ENCODE peak calls at places on chromosome 10, in six cellular contexts. One of them, this sample, is unnamed.

GRCh38 chr10:70335246-70335613 is 47.2 kb downstream of the LRRC20 start:
- DNase-seq in H4: no peak
- DNase-seq in T-cell: no peak
- DNase-seq in GM12891: no peak
- DNase-seq in left ventricle myocardium superior: peak; percentile 73
- DNase-seq in activated CD4-positive, alpha-beta T cell treated with anti-CD3 and anti-CD28 coated beads, Interleukin-2, amount 50 U/mL, for 1 hour: no peak
- DNase-seq in this sample: no peak

GRCh38 chr10:97333601-97334369 is 744 bp downstream of the FRAT2 start:
- DNase-seq in activated CD4-positive, alpha-beta T cell treated with anti-CD3 and anti-CD28 coated beads, Interleukin-2, amount 50 U/mL, for 1 hour: no peak
- DNase-seq in T-cell: peak; percentile 24
- DNase-seq in H4: no peak
- DNase-seq in left ventricle myocardium superior: peak; percentile 72
- DNase-seq in GM12891: peak; percentile 51
- DNase-seq in this sample: peak; percentile 63

GRCh38 chr10:79007037-79007842 is 61.5 kb upstream of the ZMIZ1 start:
- DNase-seq in GM12891: no peak
- DNase-seq in H4: no peak
- DNase-seq in left ventricle myocardium superior: peak; percentile 33
- DNase-seq in T-cell: no peak
- DNase-seq in activated CD4-positive, alpha-beta T cell treated with anti-CD3 and anti-CD28 coated beads, Interleukin-2, amount 50 U/mL, for 1 hour: no peak
- DNase-seq in this sample: no peak

GRCh38 chr10:113605207-113605606 is 52.4 kb downstream of the HABP2 start:
- DNase-seq in T-cell: no peak
- DNase-seq in H4: no peak
- DNase-seq in left ventricle myocardium superior: no peak
- DNase-seq in activated CD4-positive, alpha-beta T cell treated with anti-CD3 and anti-CD28 coated beads, Interleukin-2, amount 50 U/mL, for 1 hour: no peak
- DNase-seq in GM12891: no peak
- DNase-seq in this sample: no peak

GRCh38 chr10:104028146-104028545 is 57.5 kb downstream of the COL17A1 start:
- DNase-seq in H4: no peak
- DNase-seq in GM12891: no peak
- DNase-seq in activated CD4-positive, alpha-beta T cell treated with anti-CD3 and anti-CD28 coated beads, Interleukin-2, amount 50 U/mL, for 1 hour: no peak
- DNase-seq in T-cell: peak; percentile 12
- DNase-seq in left ventricle myocardium superior: no peak
- DNase-seq in this sample: no peak

GRCh38 chr10:47214520-47214919 is 85.5 kb upstream of the GDF10 start:
- DNase-seq in activated CD4-positive, alpha-beta T cell treated with anti-CD3 and anti-CD28 coated beads, Interleukin-2, amount 50 U/mL, for 1 hour: no peak
- DNase-seq in H4: peak; percentile 27
- DNase-seq in left ventricle myocardium superior: no peak
- DNase-seq in T-cell: no peak
- DNase-seq in GM12891: no peak
- DNase-seq in this sample: no peak

GRCh38 chr10:132375116-132375794 is 21.7 kb upstream of the PWWP2B start:
- DNase-seq in activated CD4-positive, alpha-beta T cell treated with anti-CD3 and anti-CD28 coated beads, Interleukin-2, amount 50 U/mL, for 1 hour: no peak
- DNase-seq in H4: no peak
- DNase-seq in T-cell: no peak
- DNase-seq in left ventricle myocardium superior: no peak
- DNase-seq in GM12891: no peak
- DNase-seq in this sample: no peak

GRCh38 chr10:33229944-33230267 is 104.6 kb downstream of the NRP1 start:
- DNase-seq in H4: no peak
- DNase-seq in left ventricle myocardium superior: no peak
- DNase-seq in activated CD4-positive, alpha-beta T cell treated with anti-CD3 and anti-CD28 coated beads, Interleukin-2, amount 50 U/mL, for 1 hour: no peak
- DNase-seq in T-cell: no peak
- DNase-seq in GM12891: no peak
- DNase-seq in this sample: no peak

GRCh38 chr10:132691711-132692153 is 94.2 kb downstream of the NKX6-2 start:
- DNase-seq in left ventricle myocardium superior: peak; percentile 17
- DNase-seq in T-cell: no peak
- DNase-seq in GM12891: no peak
- DNase-seq in H4: no peak
- DNase-seq in activated CD4-positive, alpha-beta T cell treated with anti-CD3 and anti-CD28 coated beads, Interleukin-2, amount 50 U/mL, for 1 hour: no peak
- DNase-seq in this sample: no peak

GRCh38 chr10:61140765-61141392 is 196.9 kb upstream of the RHOBTB1 start:
- DNase-seq in T-cell: no peak
- DNase-seq in H4: peak; percentile 69
- DNase-seq in activated CD4-positive, alpha-beta T cell treated with anti-CD3 and anti-CD28 coated beads, Interleukin-2, amount 50 U/mL, for 1 hour: no peak
- DNase-seq in left ventricle myocardium superior: no peak
- DNase-seq in GM12891: no peak
- DNase-seq in this sample: no peak

GRCh38 chr10:117007080-117007479 is 2.1 kb upstream of the SHTN1 start:
- DNase-seq in T-cell: no peak
- DNase-seq in GM12891: no peak
- DNase-seq in activated CD4-positive, alpha-beta T cell treated with anti-CD3 and anti-CD28 coated beads, Interleukin-2, amount 50 U/mL, for 1 hour: no peak
- DNase-seq in H4: peak; percentile 61
- DNase-seq in left ventricle myocardium superior: no peak
- DNase-seq in this sample: no peak

GRCh38 chr10:53765311-53765710 is 992.7 kb upstream of the MBL2 start:
- DNase-seq in GM12891: no peak
- DNase-seq in T-cell: no peak
- DNase-seq in left ventricle myocardium superior: no peak
- DNase-seq in H4: peak; percentile 67
- DNase-seq in activated CD4-positive, alpha-beta T cell treated with anti-CD3 and anti-CD28 coated beads, Interleukin-2, amount 50 U/mL, for 1 hour: no peak
- DNase-seq in this sample: no peak

GRCh38 chr10:100654835-100655759 is 90.3 kb upstream of the PAX2 start:
- DNase-seq in GM12891: no peak
- DNase-seq in left ventricle myocardium superior: no peak
- DNase-seq in H4: no peak
- DNase-seq in activated CD4-positive, alpha-beta T cell treated with anti-CD3 and anti-CD28 coated beads, Interleukin-2, amount 50 U/mL, for 1 hour: peak; percentile 10
- DNase-seq in T-cell: peak; percentile 18
- DNase-seq in this sample: peak; percentile 47

GRCh38 chr10:103493911-103494877 is 689 bp downstream of the NEURL1 start:
- DNase-seq in activated CD4-positive, alpha-beta T cell treated with anti-CD3 and anti-CD28 coated beads, Interleukin-2, amount 50 U/mL, for 1 hour: peak; percentile 8
- DNase-seq in GM12891: peak; percentile 45
- DNase-seq in H4: no peak
- DNase-seq in left ventricle myocardium superior: peak; percentile 34
- DNase-seq in T-cell: peak; percentile 13
- DNase-seq in this sample: peak; percentile 55

GRCh38 chr10:110006358-110007170 is 1.2 kb upstream of the ADD3 start:
- DNase-seq in GM12891: no peak
- DNase-seq in T-cell: no peak
- DNase-seq in activated CD4-positive, alpha-beta T cell treated with anti-CD3 and anti-CD28 coated beads, Interleukin-2, amount 50 U/mL, for 1 hour: peak; percentile 10
- DNase-seq in H4: no peak
- DNase-seq in left ventricle myocardium superior: peak; percentile 68
- DNase-seq in this sample: no peak

GRCh38 chr10:100882681-100883321 is 30.0 kb upstream of the SLF2 start:
- DNase-seq in GM12891: no peak
- DNase-seq in left ventricle myocardium superior: peak; percentile 48
- DNase-seq in T-cell: no peak
- DNase-seq in H4: no peak
- DNase-seq in activated CD4-positive, alpha-beta T cell treated with anti-CD3 and anti-CD28 coated beads, Interleukin-2, amount 50 U/mL, for 1 hour: no peak
- DNase-seq in this sample: no peak

GRCh38 chr10:124678566-124679240 is 65.5 kb downstream of the FAM53B start:
- DNase-seq in T-cell: peak; percentile 59
- DNase-seq in left ventricle myocardium superior: peak; percentile 35
- DNase-seq in H4: no peak
- DNase-seq in activated CD4-positive, alpha-beta T cell treated with anti-CD3 and anti-CD28 coated beads, Interleukin-2, amount 50 U/mL, for 1 hour: peak; percentile 45
- DNase-seq in GM12891: no peak
- DNase-seq in this sample: no peak

GRCh38 chr10:68364101-68364886 is 31.6 kb upstream of the PBLD start:
- DNase-seq in activated CD4-positive, alpha-beta T cell treated with anti-CD3 and anti-CD28 coated beads, Interleukin-2, amount 50 U/mL, for 1 hour: no peak
- DNase-seq in T-cell: no peak
- DNase-seq in left ventricle myocardium superior: no peak
- DNase-seq in GM12891: no peak
- DNase-seq in H4: no peak
- DNase-seq in this sample: no peak

GRCh38 chr10:48603421-48604038 is 1.3 kb downstream of the ARHGAP22 start:
- DNase-seq in GM12891: no peak
- DNase-seq in H4: no peak
- DNase-seq in left ventricle myocardium superior: no peak
- DNase-seq in T-cell: no peak
- DNase-seq in activated CD4-positive, alpha-beta T cell treated with anti-CD3 and anti-CD28 coated beads, Interleukin-2, amount 50 U/mL, for 1 hour: no peak
- DNase-seq in this sample: no peak

GRCh38 chr10:86862786-86863185 is 94.6 kb downstream of the MMRN2 start:
- DNase-seq in H4: no peak
- DNase-seq in GM12891: no peak
- DNase-seq in left ventricle myocardium superior: no peak
- DNase-seq in activated CD4-positive, alpha-beta T cell treated with anti-CD3 and anti-CD28 coated beads, Interleukin-2, amount 50 U/mL, for 1 hour: no peak
- DNase-seq in T-cell: no peak
- DNase-seq in this sample: no peak

GRCh38 chr10:102586858-102587257 is 57.4 kb upstream of the TRIM8 start:
- DNase-seq in activated CD4-positive, alpha-beta T cell treated with anti-CD3 and anti-CD28 coated beads, Interleukin-2, amount 50 U/mL, for 1 hour: no peak
- DNase-seq in T-cell: no peak
- DNase-seq in GM12891: no peak
- DNase-seq in H4: no peak
- DNase-seq in left ventricle myocardium superior: no peak
- DNase-seq in this sample: no peak

GRCh38 chr10:33032354-33033254 is 74.6 kb upstream of the ITGB1 start:
- DNase-seq in T-cell: no peak
- DNase-seq in GM12891: no peak
- DNase-seq in activated CD4-positive, alpha-beta T cell treated with anti-CD3 and anti-CD28 coated beads, Interleukin-2, amount 50 U/mL, for 1 hour: no peak
- DNase-seq in H4: no peak
- DNase-seq in left ventricle myocardium superior: no peak
- DNase-seq in this sample: no peak

GRCh38 chr10:61882621-61883375 is 18.7 kb upstream of the ARID5B start:
- DNase-seq in H4: no peak
- DNase-seq in activated CD4-positive, alpha-beta T cell treated with anti-CD3 and anti-CD28 coated beads, Interleukin-2, amount 50 U/mL, for 1 hour: no peak
- DNase-seq in left ventricle myocardium superior: no peak
- DNase-seq in T-cell: no peak
- DNase-seq in GM12891: no peak
- DNase-seq in this sample: no peak

GRCh38 chr10:124557648-124558338 is 96.2 kb downstream of the LHPP start:
- DNase-seq in GM12891: no peak
- DNase-seq in T-cell: no peak
- DNase-seq in H4: no peak
- DNase-seq in left ventricle myocardium superior: peak; percentile 28
- DNase-seq in activated CD4-positive, alpha-beta T cell treated with anti-CD3 and anti-CD28 coated beads, Interleukin-2, amount 50 U/mL, for 1 hour: no peak
- DNase-seq in this sample: no peak

GRCh38 chr10:30985552-30985951 is 46.1 kb downstream of the ZNF438 start:
- DNase-seq in T-cell: no peak
- DNase-seq in activated CD4-positive, alpha-beta T cell treated with anti-CD3 and anti-CD28 coated beads, Interleukin-2, amount 50 U/mL, for 1 hour: no peak
- DNase-seq in H4: peak; percentile 19
- DNase-seq in left ventricle myocardium superior: no peak
- DNase-seq in GM12891: no peak
- DNase-seq in this sample: no peak

GRCh38 chr10:112475565-112476233 is 28.7 kb downstream of the VTI1A start:
- DNase-seq in H4: no peak
- DNase-seq in activated CD4-positive, alpha-beta T cell treated with anti-CD3 and anti-CD28 coated beads, Interleukin-2, amount 50 U/mL, for 1 hour: no peak
- DNase-seq in GM12891: no peak
- DNase-seq in left ventricle myocardium superior: no peak
- DNase-seq in T-cell: no peak
- DNase-seq in this sample: no peak

GRCh38 chr10:10660054-10660453 is 357.6 kb upstream of the CELF2 start:
- DNase-seq in GM12891: no peak
- DNase-seq in T-cell: no peak
- DNase-seq in left ventricle myocardium superior: no peak
- DNase-seq in H4: no peak
- DNase-seq in activated CD4-positive, alpha-beta T cell treated with anti-CD3 and anti-CD28 coated beads, Interleukin-2, amount 50 U/mL, for 1 hour: no peak
- DNase-seq in this sample: no peak

GRCh38 chr10:10811562-10811961 is 206.1 kb upstream of the CELF2 start:
- DNase-seq in T-cell: no peak
- DNase-seq in H4: no peak
- DNase-seq in left ventricle myocardium superior: no peak
- DNase-seq in GM12891: no peak
- DNase-seq in activated CD4-positive, alpha-beta T cell treated with anti-CD3 and anti-CD28 coated beads, Interleukin-2, amount 50 U/mL, for 1 hour: no peak
- DNase-seq in this sample: no peak

GRCh38 chr10:119364941-119365340 is 157.6 kb downstream of the GRK5 start:
- DNase-seq in GM12891: no peak
- DNase-seq in activated CD4-positive, alpha-beta T cell treated with anti-CD3 and anti-CD28 coated beads, Interleukin-2, amount 50 U/mL, for 1 hour: no peak
- DNase-seq in T-cell: no peak
- DNase-seq in left ventricle myocardium superior: no peak
- DNase-seq in H4: no peak
- DNase-seq in this sample: no peak

GRCh38 chr10:58696736-58697135 is 184.1 kb downstream of the BICC1 start:
- DNase-seq in T-cell: no peak
- DNase-seq in activated CD4-positive, alpha-beta T cell treated with anti-CD3 and anti-CD28 coated beads, Interleukin-2, amount 50 U/mL, for 1 hour: no peak
- DNase-seq in left ventricle myocardium superior: no peak
- DNase-seq in GM12891: no peak
- DNase-seq in H4: no peak
- DNase-seq in this sample: no peak

GRCh38 chr10:57791546-57791945 is 476.1 kb downstream of the IPMK start:
- DNase-seq in T-cell: no peak
- DNase-seq in H4: no peak
- DNase-seq in GM12891: no peak
- DNase-seq in activated CD4-positive, alpha-beta T cell treated with anti-CD3 and anti-CD28 coated beads, Interleukin-2, amount 50 U/mL, for 1 hour: no peak
- DNase-seq in left ventricle myocardium superior: no peak
- DNase-seq in this sample: no peak

GRCh38 chr10:85152488-85152887 is 824.1 kb downstream of the CCSER2 start:
- DNase-seq in GM12891: no peak
- DNase-seq in T-cell: no peak
- DNase-seq in activated CD4-positive, alpha-beta T cell treated with anti-CD3 and anti-CD28 coated beads, Interleukin-2, amount 50 U/mL, for 1 hour: no peak
- DNase-seq in left ventricle myocardium superior: no peak
- DNase-seq in H4: no peak
- DNase-seq in this sample: no peak

GRCh38 chr10:86295351-86295750 is 71.2 kb downstream of the GRID1 start:
- DNase-seq in H4: no peak
- DNase-seq in activated CD4-positive, alpha-beta T cell treated with anti-CD3 and anti-CD28 coated beads, Interleukin-2, amount 50 U/mL, for 1 hour: no peak
- DNase-seq in T-cell: no peak
- DNase-seq in GM12891: no peak
- DNase-seq in left ventricle myocardium superior: no peak
- DNase-seq in this sample: no peak

GRCh38 chr10:102334106-102334505 is 61.4 kb upstream of the NFKB2 start:
- DNase-seq in activated CD4-positive, alpha-beta T cell treated with anti-CD3 and anti-CD28 coated beads, Interleukin-2, amount 50 U/mL, for 1 hour: no peak
- DNase-seq in T-cell: no peak
- DNase-seq in GM12891: no peak
- DNase-seq in H4: no peak
- DNase-seq in left ventricle myocardium superior: peak; percentile 66
- DNase-seq in this sample: no peak

GRCh38 chr10:24363070-24363469 is 154.1 kb downstream of the KIAA1217 start:
- DNase-seq in GM12891: no peak
- DNase-seq in left ventricle myocardium superior: no peak
- DNase-seq in activated CD4-positive, alpha-beta T cell treated with anti-CD3 and anti-CD28 coated beads, Interleukin-2, amount 50 U/mL, for 1 hour: no peak
- DNase-seq in T-cell: no peak
- DNase-seq in H4: no peak
- DNase-seq in this sample: no peak

GRCh38 chr10:111107023-111107422 is 30.2 kb downstream of the ADRA2A start:
- DNase-seq in activated CD4-positive, alpha-beta T cell treated with anti-CD3 and anti-CD28 coated beads, Interleukin-2, amount 50 U/mL, for 1 hour: no peak
- DNase-seq in H4: no peak
- DNase-seq in left ventricle myocardium superior: no peak
- DNase-seq in T-cell: no peak
- DNase-seq in GM12891: no peak
- DNase-seq in this sample: no peak

This sample was measured in GM13977.